ENCODE peak calls at places on chromosomes 1 and 21, in nine cellular contexts. One of them, this sample, is unnamed.

GRCh38 chr1:212141404-212141803 is 105.9 kb downstream of the DTL start:
- DNase-seq in fibroblast of lung: peak; percentile 41
- DNase-seq in stomach: no peak
- DNase-seq in astrocyte: no peak
- DNase-seq in body of pancreas: no peak
- DNase-seq in HL-60: no peak
- DNase-seq in kidney epithelial cell: no peak
- DNase-seq in ascending aorta: no peak
- DNase-seq in fibroblast of mammary gland: peak; percentile 64
- DNase-seq in this sample: no peak

GRCh38 chr1:160742428-160743127 is 3.5 kb downstream of the SLAMF7 start:
- DNase-seq in fibroblast of lung: no peak
- DNase-seq in stomach: no peak
- DNase-seq in astrocyte: no peak
- DNase-seq in body of pancreas: no peak
- DNase-seq in HL-60: no peak
- DNase-seq in kidney epithelial cell: no peak
- DNase-seq in ascending aorta: no peak
- DNase-seq in fibroblast of mammary gland: no peak
- DNase-seq in this sample: no peak

GRCh38 chr1:41882068-41882477 is 36.6 kb downstream of the HIVEP3 start:
- DNase-seq in fibroblast of lung: no peak
- DNase-seq in stomach: peak; percentile 59
- DNase-seq in astrocyte: no peak
- DNase-seq in body of pancreas: peak; percentile 49
- DNase-seq in HL-60: no peak
- DNase-seq in kidney epithelial cell: no peak
- DNase-seq in ascending aorta: no peak
- DNase-seq in fibroblast of mammary gland: no peak
- DNase-seq in this sample: no peak

GRCh38 chr21:38820471-38821239 is 14.9 kb downstream of the ETS2 start:
- DNase-seq in fibroblast of lung: peak; percentile 62
- DNase-seq in stomach: no peak
- DNase-seq in astrocyte: no peak
- DNase-seq in body of pancreas: no peak
- DNase-seq in HL-60: no peak
- DNase-seq in kidney epithelial cell: no peak
- DNase-seq in ascending aorta: peak; percentile 82
- DNase-seq in fibroblast of mammary gland: no peak
- DNase-seq in this sample: no peak

GRCh38 chr1:49435291-49435690 is 588.5 kb downstream of the AGBL4 start:
- DNase-seq in fibroblast of lung: no peak
- DNase-seq in stomach: no peak
- DNase-seq in astrocyte: peak; percentile 8
- DNase-seq in body of pancreas: no peak
- DNase-seq in HL-60: no peak
- DNase-seq in kidney epithelial cell: no peak
- DNase-seq in ascending aorta: no peak
- DNase-seq in fibroblast of mammary gland: no peak
- DNase-seq in this sample: no peak

GRCh38 chr1:8086071-8086470 is 60.0 kb upstream of the ERRFI1 start:
- DNase-seq in fibroblast of lung: no peak
- DNase-seq in stomach: no peak
- DNase-seq in astrocyte: no peak
- DNase-seq in body of pancreas: no peak
- DNase-seq in HL-60: no peak
- DNase-seq in kidney epithelial cell: no peak
- DNase-seq in ascending aorta: no peak
- DNase-seq in fibroblast of mammary gland: no peak
- DNase-seq in this sample: no peak

GRCh38 chr21:29405503-29406122 is 106.9 kb downstream of the BACH1 start:
- DNase-seq in fibroblast of lung: no peak
- DNase-seq in stomach: no peak
- DNase-seq in astrocyte: no peak
- DNase-seq in body of pancreas: no peak
- DNase-seq in HL-60: no peak
- DNase-seq in kidney epithelial cell: no peak
- DNase-seq in ascending aorta: no peak
- DNase-seq in fibroblast of mammary gland: no peak
- DNase-seq in this sample: no peak

GRCh38 chr1:8364528-8365442 is 46.9 kb downstream of the SLC45A1 start:
- DNase-seq in fibroblast of lung: peak; percentile 66
- DNase-seq in stomach: no peak
- DNase-seq in astrocyte: no peak
- DNase-seq in body of pancreas: no peak
- DNase-seq in HL-60: no peak
- DNase-seq in kidney epithelial cell: no peak
- DNase-seq in ascending aorta: peak; percentile 64
- DNase-seq in fibroblast of mammary gland: no peak
- DNase-seq in this sample: no peak

GRCh38 chr1:197614916-197615692 is 160.2 kb downstream of the DENND1B start:
- DNase-seq in fibroblast of lung: peak; percentile 53
- DNase-seq in stomach: peak; percentile 25
- DNase-seq in astrocyte: peak; percentile 18
- DNase-seq in body of pancreas: peak; percentile 37
- DNase-seq in HL-60: peak; percentile 10
- DNase-seq in kidney epithelial cell: no peak
- DNase-seq in ascending aorta: no peak
- DNase-seq in fibroblast of mammary gland: peak; percentile 52
- DNase-seq in this sample: no peak

GRCh38 chr1:3261007-3261968 is 192.3 kb downstream of the PRDM16 start:
- DNase-seq in fibroblast of lung: no peak
- DNase-seq in stomach: peak; percentile 83
- DNase-seq in astrocyte: no peak
- DNase-seq in body of pancreas: no peak
- DNase-seq in HL-60: no peak
- DNase-seq in kidney epithelial cell: no peak
- DNase-seq in ascending aorta: no peak
- DNase-seq in fibroblast of mammary gland: no peak
- DNase-seq in this sample: no peak

GRCh38 chr1:55217226-55217996 is 2.2 kb upstream of the USP24 start:
- DNase-seq in fibroblast of lung: no peak
- DNase-seq in stomach: no peak
- DNase-seq in astrocyte: no peak
- DNase-seq in body of pancreas: no peak
- DNase-seq in HL-60: peak; percentile 89
- DNase-seq in kidney epithelial cell: no peak
- DNase-seq in ascending aorta: no peak
- DNase-seq in fibroblast of mammary gland: no peak
- DNase-seq in this sample: no peak

GRCh38 chr1:168453056-168453455 is 90.7 kb downstream of the XCL2 start:
- DNase-seq in fibroblast of lung: no peak
- DNase-seq in stomach: no peak
- DNase-seq in astrocyte: no peak
- DNase-seq in body of pancreas: no peak
- DNase-seq in HL-60: no peak
- DNase-seq in kidney epithelial cell: no peak
- DNase-seq in ascending aorta: no peak
- DNase-seq in fibroblast of mammary gland: no peak
- DNase-seq in this sample: no peak

GRCh38 chr1:83883979-83884378 is 115.0 kb downstream of the TTLL7 start:
- DNase-seq in fibroblast of lung: no peak
- DNase-seq in stomach: no peak
- DNase-seq in astrocyte: no peak
- DNase-seq in body of pancreas: no peak
- DNase-seq in HL-60: no peak
- DNase-seq in kidney epithelial cell: no peak
- DNase-seq in ascending aorta: no peak
- DNase-seq in fibroblast of mammary gland: no peak
- DNase-seq in this sample: no peak

GRCh38 chr1:83887483-83887882 is 111.4 kb downstream of the TTLL7 start:
- DNase-seq in fibroblast of lung: no peak
- DNase-seq in stomach: no peak
- DNase-seq in astrocyte: no peak
- DNase-seq in body of pancreas: no peak
- DNase-seq in HL-60: no peak
- DNase-seq in kidney epithelial cell: no peak
- DNase-seq in ascending aorta: no peak
- DNase-seq in fibroblast of mammary gland: no peak
- DNase-seq in this sample: no peak

GRCh38 chr1:83882906-83883305 is 116.0 kb downstream of the TTLL7 start:
- DNase-seq in fibroblast of lung: peak; percentile 61
- DNase-seq in stomach: no peak
- DNase-seq in astrocyte: peak; percentile 45
- DNase-seq in body of pancreas: no peak
- DNase-seq in HL-60: no peak
- DNase-seq in kidney epithelial cell: no peak
- DNase-seq in ascending aorta: no peak
- DNase-seq in fibroblast of mammary gland: peak; percentile 85
- DNase-seq in this sample: no peak
- TF ChIP-seq CTCF in fibroblast of lung: peak; percentile 21
- TF ChIP-seq CTCF in stomach: no peak
- TF ChIP-seq CTCF in astrocyte: no peak
- TF ChIP-seq CTCF in body of pancreas: no peak
- TF ChIP-seq CTCF in HL-60: no peak
- TF ChIP-seq CTCF in kidney epithelial cell: no peak
- TF ChIP-seq CTCF in ascending aorta: no peak
- TF ChIP-seq CTCF in fibroblast of mammary gland: peak; percentile 47
- TF ChIP-seq CTCF in this sample: peak; percentile 31

GRCh38 chr1:221758455-221758854 is 16.6 kb upstream of the DUSP10 start:
- DNase-seq in fibroblast of lung: no peak
- DNase-seq in stomach: no peak
- DNase-seq in astrocyte: no peak
- DNase-seq in body of pancreas: no peak
- DNase-seq in HL-60: no peak
- DNase-seq in kidney epithelial cell: no peak
- DNase-seq in ascending aorta: no peak
- DNase-seq in fibroblast of mammary gland: no peak
- DNase-seq in this sample: no peak

GRCh38 chr1:221761354-221762002 is 19.6 kb upstream of the DUSP10 start:
- DNase-seq in fibroblast of lung: no peak
- DNase-seq in stomach: no peak
- DNase-seq in astrocyte: no peak
- DNase-seq in body of pancreas: no peak
- DNase-seq in HL-60: no peak
- DNase-seq in kidney epithelial cell: no peak
- DNase-seq in ascending aorta: no peak
- DNase-seq in fibroblast of mammary gland: no peak
- DNase-seq in this sample: peak; percentile 54

GRCh38 chr1:221760895-221761294 is 19.0 kb upstream of the DUSP10 start:
- DNase-seq in fibroblast of lung: no peak
- DNase-seq in stomach: no peak
- DNase-seq in astrocyte: no peak
- DNase-seq in body of pancreas: no peak
- DNase-seq in HL-60: no peak
- DNase-seq in kidney epithelial cell: no peak
- DNase-seq in ascending aorta: no peak
- DNase-seq in fibroblast of mammary gland: no peak
- DNase-seq in this sample: no peak

GRCh38 chr1:221756830-221757551 is 15.1 kb upstream of the DUSP10 start:
- DNase-seq in fibroblast of lung: no peak
- DNase-seq in stomach: no peak
- DNase-seq in astrocyte: peak; percentile 21
- DNase-seq in body of pancreas: no peak
- DNase-seq in HL-60: no peak
- DNase-seq in kidney epithelial cell: no peak
- DNase-seq in ascending aorta: no peak
- DNase-seq in fibroblast of mammary gland: peak; percentile 34
- DNase-seq in this sample: no peak

GRCh38 chr1:221759436-221759835 is 17.5 kb upstream of the DUSP10 start:
- DNase-seq in fibroblast of lung: peak; percentile 43
- DNase-seq in stomach: no peak
- DNase-seq in astrocyte: peak; percentile 80
- DNase-seq in body of pancreas: no peak
- DNase-seq in HL-60: no peak
- DNase-seq in kidney epithelial cell: no peak
- DNase-seq in ascending aorta: no peak
- DNase-seq in fibroblast of mammary gland: no peak
- DNase-seq in this sample: no peak
- H3K4me3 ChIP-seq in fibroblast of lung: no peak overlapping the region
- H3K4me3 ChIP-seq in stomach: no peak overlapping the region
- H3K4me3 ChIP-seq in astrocyte: no peak overlapping the region
- H3K4me3 ChIP-seq in body of pancreas: no peak overlapping the region
- H3K4me3 ChIP-seq in HL-60: no peak overlapping the region
- H3K4me3 ChIP-seq in kidney epithelial cell: no peak overlapping the region
- H3K4me3 ChIP-seq in ascending aorta: no peak overlapping the region
- H3K4me3 ChIP-seq in fibroblast of mammary gland: no peak overlapping the region
- H3K4me3 ChIP-seq in this sample: no peak overlapping the region

GRCh38 chr21:42413093-42413492 is 9.4 kb downstream of the UBASH3A start:
- DNase-seq in fibroblast of lung: no peak
- DNase-seq in stomach: no peak
- DNase-seq in astrocyte: no peak
- DNase-seq in body of pancreas: no peak
- DNase-seq in HL-60: no peak
- DNase-seq in kidney epithelial cell: no peak
- DNase-seq in ascending aorta: no peak
- DNase-seq in fibroblast of mammary gland: no peak
- DNase-seq in this sample: no peak

GRCh38 chr21:42414066-42414465 is 10.4 kb downstream of the UBASH3A start:
- DNase-seq in fibroblast of lung: no peak
- DNase-seq in stomach: no peak
- DNase-seq in astrocyte: no peak
- DNase-seq in body of pancreas: no peak
- DNase-seq in HL-60: no peak
- DNase-seq in kidney epithelial cell: no peak
- DNase-seq in ascending aorta: no peak
- DNase-seq in fibroblast of mammary gland: no peak
- DNase-seq in this sample: no peak

GRCh38 chr21:42414928-42415769 is 11.4 kb downstream of the UBASH3A start:
- DNase-seq in fibroblast of lung: peak; percentile 3
- DNase-seq in stomach: peak; percentile 43
- DNase-seq in astrocyte: peak; percentile 74
- DNase-seq in body of pancreas: no peak
- DNase-seq in HL-60: no peak
- DNase-seq in kidney epithelial cell: peak; percentile 85
- DNase-seq in ascending aorta: no peak
- DNase-seq in fibroblast of mammary gland: peak; percentile 88
- DNase-seq in this sample: peak; percentile 80

GRCh38 chr21:42413500-42413899 is 9.8 kb downstream of the UBASH3A start:
- DNase-seq in fibroblast of lung: no peak
- DNase-seq in stomach: no peak
- DNase-seq in astrocyte: no peak
- DNase-seq in body of pancreas: no peak
- DNase-seq in HL-60: no peak
- DNase-seq in kidney epithelial cell: no peak
- DNase-seq in ascending aorta: no peak
- DNase-seq in fibroblast of mammary gland: no peak
- DNase-seq in this sample: no peak

DNA sequence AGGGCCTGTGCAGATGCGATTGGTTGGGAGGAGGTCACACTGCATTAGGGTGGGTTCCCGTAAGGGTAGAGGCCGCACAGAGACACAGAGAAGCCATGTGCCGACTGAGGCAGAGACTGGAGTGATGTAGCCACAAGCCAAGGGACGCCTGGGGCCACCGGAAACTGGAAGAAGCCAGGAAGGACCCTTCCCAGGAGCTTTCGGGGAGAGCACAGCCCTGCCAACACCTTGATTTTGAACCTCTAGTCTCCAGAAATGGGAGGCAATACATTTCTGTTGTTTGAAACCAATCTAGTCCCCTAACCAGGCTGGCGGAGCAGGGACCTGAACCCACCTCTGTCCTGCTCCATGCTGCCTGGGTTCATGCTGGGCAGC is 10.8 kb downstream of the UBASH3A start:
- DNase-seq in fibroblast of lung: no peak
- DNase-seq in stomach: no peak
- DNase-seq in astrocyte: no peak
- DNase-seq in body of pancreas: no peak
- DNase-seq in HL-60: no peak
- DNase-seq in kidney epithelial cell: no peak
- DNase-seq in ascending aorta: no peak
- DNase-seq in fibroblast of mammary gland: no peak
- DNase-seq in this sample: no peak
- TF ChIP-seq CTCF in fibroblast of lung: no peak
- TF ChIP-seq CTCF in stomach: no peak
- TF ChIP-seq CTCF in astrocyte: no peak
- TF ChIP-seq CTCF in body of pancreas: no peak
- TF ChIP-seq CTCF in HL-60: no peak
- TF ChIP-seq CTCF in kidney epithelial cell: no peak
- TF ChIP-seq CTCF in ascending aorta: no peak
- TF ChIP-seq CTCF in fibroblast of mammary gland: no peak
- TF ChIP-seq CTCF in this sample: no peak

GRCh38 chr1:86706018-86706417 is 1.6 kb downstream of the SH3GLB1 start:
- DNase-seq in fibroblast of lung: no peak
- DNase-seq in stomach: no peak
- DNase-seq in astrocyte: no peak
- DNase-seq in body of pancreas: no peak
- DNase-seq in HL-60: no peak
- DNase-seq in kidney epithelial cell: no peak
- DNase-seq in ascending aorta: no peak
- DNase-seq in fibroblast of mammary gland: no peak
- DNase-seq in this sample: no peak
- H3K4me3 ChIP-seq in fibroblast of lung: peak overlapping the region; percentile 96
- H3K4me3 ChIP-seq in stomach: peak overlapping the region; percentile 82
- H3K4me3 ChIP-seq in astrocyte: peak overlapping the region; percentile 92
- H3K4me3 ChIP-seq in body of pancreas: peak overlapping the region; percentile 71
- H3K4me3 ChIP-seq in HL-60: peak overlapping the region; percentile 86
- H3K4me3 ChIP-seq in kidney epithelial cell: peak overlapping the region; percentile 97
- H3K4me3 ChIP-seq in ascending aorta: peak overlapping the region; percentile 90
- H3K4me3 ChIP-seq in fibroblast of mammary gland: peak overlapping the region; percentile 93
- H3K4me3 ChIP-seq in this sample: peak overlapping the region; percentile 96

This sample was measured in GM06990.